ENCODE peak calls at places on chromosome 7, in ten cellular contexts. D, O, Q, Z, R, E, M, Y, X and A are unnamed samples.

GRCh38 chr7:15889501-15889900 is 203.0 kb upstream of the MEOX2 start:
- DNase-seq in X (no peak), R (no peak), M (peak), O (no peak), Q (no peak), Z (no peak), D (no peak), Y (peak), E (no peak), A (peak)

GRCh38 chr7:87398441-87398840 is 53.0 kb downstream of the CROT start:
- DNase-seq in M (no peak), Q (no peak), R (no peak), O (no peak), Z (no peak), E (no peak), Y (no peak), X (no peak), D (no peak), A (peak)

GRCh38 chr7:107045195-107045960 is 873 bp downstream of the PRKAR2B start:
- DNase-seq in E (no peak), M (no peak), R (no peak), Y (peak), X (no peak), O (no peak), D (no peak), Z (no peak), Q (no peak), A (peak)

GRCh38 chr7:7812112-7812511 is 93.7 kb upstream of the RPA3 start:
- DNase-seq in D (no peak), Q (no peak), Z (no peak), X (no peak), R (no peak), E (no peak), O (no peak), Y (no peak), M (no peak), A (no peak)

GRCh38 chr7:108459922-108460551 is 3.8 kb upstream of the NRCAM start:
- DNase-seq in O (no peak), Y (no peak), E (no peak), M (peak), X (no peak), R (no peak), D (no peak), Q (no peak), Z (no peak), A (peak)

GRCh38 chr7:149690688-149691446 is 82.5 kb downstream of the ZNF467 start:
- DNase-seq in X (no peak), R (peak), Q (no peak), Y (peak), O (no peak), E (no peak), D (no peak), Z (no peak), M (peak), A (peak)

GRCh38 chr7:93958216-93958615 is 36.7 kb downstream of the GNG11 start:
- DNase-seq in R (no peak), Z (no peak), X (no peak), Y (no peak), M (no peak), E (no peak), D (no peak), Q (no peak), O (no peak), A (peak)

GRCh38 chr7:1579481-1580421 is 9.9 kb upstream of the PSMG3 start:
- DNase-seq in Z (peak), Q (peak), O (peak), E (peak), Y (peak), M (peak), R (peak), X (peak), D (peak), A (peak)

GRCh38 chr7:120184866-120185265 is 88.1 kb upstream of the KCND2 start:
- DNase-seq in M (no peak), X (no peak), O (no peak), D (no peak), R (no peak), E (no peak), Y (no peak), Q (no peak), Z (no peak), A (no peak)

GRCh38 chr7:2698581-2699288 is 10.7 kb downstream of the AMZ1 start:
- DNase-seq in M (no peak), X (peak), O (no peak), Y (peak), Z (no peak), D (no peak), Q (no peak), R (no peak), E (no peak), A (no peak)

GRCh38 chr7:138738551-138739335 is 37.6 kb upstream of the SVOPL start:
- DNase-seq in M (peak), E (peak), Q (peak), D (peak), R (peak), Y (peak), X (peak), Z (peak), O (peak), A (peak)

GRCh38 chr7:158110661-158111555 is 476.7 kb downstream of the PTPRN2 start:
- DNase-seq in Q (peak), O (no peak), X (peak), E (no peak), R (no peak), D (no peak), Z (no peak), Y (peak), M (peak), A (no peak)

GRCh38 chr7:99752354-99752753 is 17.4 kb upstream of the CYP3A7 start:
- DNase-seq in M (peak), Q (no peak), Y (no peak), D (no peak), E (no peak), Z (peak), X (no peak), O (no peak), R (no peak), A (no peak)

GRCh38 chr7:13628231-13629001 is 361.1 kb downstream of the ETV1 start:
- DNase-seq in Z (no peak), Q (no peak), D (no peak), M (no peak), Y (no peak), O (no peak), X (no peak), E (no peak), R (no peak), A (peak)

GRCh38 chr7:64314493-64315020 is 796 bp downstream of the ZNF736 start:
- DNase-seq in Y (no peak), X (no peak), D (no peak), O (no peak), M (no peak), R (no peak), Q (no peak), E (no peak), Z (no peak), A (no peak)

GRCh38 chr7:113698556-113699220 is 220.1 kb downstream of the PPP1R3A start:
- DNase-seq in D (no peak), Y (no peak), O (no peak), M (peak), Q (no peak), E (no peak), Z (no peak), X (no peak), R (no peak), A (peak)

GRCh38 chr7:132466367-132466766 is 109.9 kb downstream of the PLXNA4 start:
- DNase-seq in Z (no peak), Q (no peak), D (no peak), R (no peak), M (no peak), E (no peak), O (no peak), Y (no peak), X (no peak), A (no peak)

GRCh38 chr7:3597243-3597642 is 296.2 kb downstream of the SDK1 start:
- DNase-seq in M (no peak), Z (no peak), Y (no peak), O (no peak), R (no peak), X (no peak), E (no peak), Q (no peak), D (no peak), A (no peak)

GRCh38 chr7:20217193-20217948 is at the start of gene MACC1:
- DNase-seq in D (no peak), Q (peak), M (peak), Y (peak), X (no peak), Z (peak), O (no peak), E (peak), R (no peak), A (no peak)

DNA sequence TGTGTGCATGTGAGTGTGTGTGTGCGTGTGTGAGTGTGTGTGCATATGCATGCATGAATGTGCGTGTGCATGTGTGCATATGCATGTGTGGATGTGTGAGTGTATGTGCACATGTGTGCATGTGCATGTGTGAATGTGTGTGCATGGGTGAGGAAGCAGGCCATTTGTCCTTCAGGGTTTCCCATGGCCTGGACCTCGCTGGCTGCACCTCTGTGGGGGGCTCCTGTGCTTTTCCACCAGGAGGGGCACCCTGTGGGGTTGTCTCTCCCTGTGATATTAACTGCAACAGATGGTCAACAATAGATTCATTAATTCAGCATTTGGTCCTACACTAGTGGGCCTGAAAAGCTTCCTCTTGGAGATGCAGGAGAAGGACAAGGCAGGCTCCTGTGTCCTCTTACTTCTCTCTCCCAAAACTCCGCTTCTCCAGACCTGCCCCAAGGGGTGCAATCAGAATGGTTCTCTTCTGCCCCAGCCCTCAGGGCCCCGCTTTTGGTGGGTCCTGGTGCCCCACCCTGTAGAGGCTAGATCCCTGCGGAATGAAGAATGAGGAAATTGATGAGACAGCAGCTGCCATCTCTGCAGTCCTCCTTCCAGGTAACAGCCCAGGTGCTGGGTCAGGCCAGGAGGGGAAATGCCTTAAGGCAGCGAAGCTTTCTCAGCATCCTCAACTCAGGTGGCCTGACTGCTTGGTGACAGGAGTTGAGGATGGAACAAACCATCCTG is 41.5 kb upstream of the NUB1 start:
- DNase-seq in O (no peak), E (no peak), R (no peak), M (no peak), Q (no peak), Y (peak), D (no peak), Z (no peak), X (no peak), A (no peak)
- H3K4me3 ChIP-seq in O (no peak), E (no peak), R (no peak), M (no peak), Q (no peak), Y (no peak), D (no peak), Z (no peak), X (no peak), A (no peak)

DNA sequence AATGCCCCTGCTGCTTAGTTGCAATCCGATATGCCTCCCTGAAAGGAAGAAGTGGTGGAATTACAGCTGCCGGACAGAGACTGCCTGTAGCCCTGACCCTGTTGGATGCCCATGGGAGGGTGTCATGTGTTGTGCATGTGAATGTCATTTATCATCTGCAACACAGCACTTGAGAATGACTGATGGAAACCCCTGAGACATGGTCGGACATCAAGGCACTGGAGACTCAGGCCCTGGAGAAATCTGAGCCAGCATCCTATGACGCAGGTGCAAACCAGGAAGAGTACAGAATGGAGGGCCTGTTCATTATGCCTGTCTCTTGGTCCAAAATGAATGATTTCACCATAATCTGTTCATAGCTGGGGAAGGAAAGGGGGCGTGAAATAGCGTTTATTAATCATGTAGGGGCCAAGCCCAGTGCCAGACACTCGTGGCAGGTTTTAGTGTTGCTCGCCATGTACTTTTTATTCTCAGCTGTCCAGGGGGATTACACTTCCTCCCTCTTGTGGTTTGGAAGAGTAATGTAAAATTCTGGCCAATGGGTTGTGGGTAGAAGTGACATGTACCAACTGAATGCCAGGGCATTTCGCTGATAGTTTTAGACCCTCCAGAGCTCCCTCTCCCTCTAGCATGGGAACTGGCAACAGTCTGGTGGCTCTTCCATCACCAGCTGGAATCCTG is 23.0 kb upstream of the LEP start:
- DNase-seq in E (no peak), M (no peak), Z (no peak), D (no peak), R (peak), Q (no peak), O (no peak), X (no peak), Y (no peak), A (no peak)
- TF ChIP-seq CTCF in E (no peak), M (no peak), Z (no peak), D (no peak), R (no peak), Q (no peak), O (no peak), X (no peak), Y (peak), A (peak)

GRCh38 chr7:155971180-155971770 is 159.0 kb upstream of the SHH start:
- DNase-seq in E (no peak), X (no peak), Q (no peak), R (peak), O (no peak), D (no peak), M (no peak), Z (no peak), Y (peak), A (no peak)
- H3K4me3 ChIP-seq in E (no peak), X (no peak), Q (no peak), R (no peak), O (no peak), D (no peak), M (no peak), Z (no peak), Y (no peak), A (no peak)

GRCh38 chr7:49776994-49777393 is 3.6 kb downstream of the VWC2 start:
- DNase-seq in D (peak), E (no peak), X (no peak), O (no peak), R (no peak), M (no peak), Y (peak), Z (peak), Q (no peak), A (no peak)
- TF ChIP-seq CTCF in D (no peak), E (no peak), X (no peak), O (no peak), R (no peak), M (no peak), Y (peak), Z (no peak), Q (no peak), A (no peak)

GRCh38 chr7:50268990-50269389 is 35.5 kb upstream of the IKZF1 start:
- DNase-seq in D (no peak), Q (no peak), X (no peak), Y (no peak), E (no peak), Z (no peak), O (no peak), R (no peak), M (no peak), A (no peak)

GRCh38 chr7:50268223-50268622 is 36.3 kb upstream of the IKZF1 start:
- DNase-seq in Y (no peak), R (no peak), X (peak), E (no peak), Z (no peak), O (no peak), M (no peak), Q (no peak), D (no peak), A (no peak)

GRCh38 chr7:50266893-50267386 is 37.6 kb upstream of the IKZF1 start:
- DNase-seq in E (peak), O (no peak), Q (peak), D (no peak), Y (no peak), M (no peak), X (peak), Z (peak), R (no peak), A (no peak)

GRCh38 chr7:50265968-50266694 is 38.4 kb upstream of the IKZF1 start:
- DNase-seq in Q (no peak), R (no peak), E (no peak), O (no peak), X (peak), M (no peak), Z (no peak), Y (no peak), D (no peak), A (no peak)

GRCh38 chr7:50267525-50268041 is 36.9 kb upstream of the IKZF1 start:
- DNase-seq in M (no peak), Z (no peak), D (no peak), Q (no peak), X (peak), R (no peak), Y (no peak), O (no peak), E (no peak), A (no peak)
- H3K4me3 ChIP-seq in M (no peak), Z (no peak), D (no peak), Q (no peak), X (peak), R (no peak), Y (no peak), O (no peak), E (no peak), A (no peak)

GRCh38 chr7:40658731-40659130 is 523.9 kb downstream of the SUGCT start:
- DNase-seq in M (no peak), Y (no peak), X (no peak), R (no peak), D (no peak), Q (no peak), O (no peak), E (no peak), Z (no peak), A (no peak)
- TF ChIP-seq CTCF in M (no peak), Y (no peak), X (no peak), R (no peak), D (no peak), Q (no peak), O (no peak), E (no peak), Z (no peak), A (no peak)

DNA sequence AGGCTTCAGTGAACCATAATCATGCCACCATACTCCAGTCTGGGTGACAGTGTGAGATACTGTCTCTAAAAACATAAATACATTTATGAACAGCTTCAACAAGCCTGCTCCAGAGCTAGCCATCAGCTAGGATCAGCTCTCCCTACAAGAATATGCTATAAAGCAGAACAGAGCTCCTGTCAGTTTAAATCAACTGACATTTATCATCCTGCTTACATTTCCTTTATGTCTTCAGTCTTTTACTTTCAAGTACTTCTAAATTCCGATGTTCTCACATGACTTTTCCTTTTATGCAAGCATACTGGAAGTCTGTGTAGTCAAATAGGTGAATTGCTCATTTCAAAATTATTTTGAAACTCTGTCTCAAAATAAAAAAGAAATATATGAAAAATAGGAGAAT is 64.6 kb downstream of the COA1 start:
- DNase-seq in X (no peak), E (no peak), O (no peak), Z (no peak), R (no peak), D (no peak), M (no peak), Q (no peak), Y (no peak), A (no peak)
- H3K4me3 ChIP-seq in X (no peak), E (no peak), O (no peak), Z (no peak), R (no peak), D (no peak), M (no peak), Q (no peak), Y (no peak), A (no peak)

DNA sequence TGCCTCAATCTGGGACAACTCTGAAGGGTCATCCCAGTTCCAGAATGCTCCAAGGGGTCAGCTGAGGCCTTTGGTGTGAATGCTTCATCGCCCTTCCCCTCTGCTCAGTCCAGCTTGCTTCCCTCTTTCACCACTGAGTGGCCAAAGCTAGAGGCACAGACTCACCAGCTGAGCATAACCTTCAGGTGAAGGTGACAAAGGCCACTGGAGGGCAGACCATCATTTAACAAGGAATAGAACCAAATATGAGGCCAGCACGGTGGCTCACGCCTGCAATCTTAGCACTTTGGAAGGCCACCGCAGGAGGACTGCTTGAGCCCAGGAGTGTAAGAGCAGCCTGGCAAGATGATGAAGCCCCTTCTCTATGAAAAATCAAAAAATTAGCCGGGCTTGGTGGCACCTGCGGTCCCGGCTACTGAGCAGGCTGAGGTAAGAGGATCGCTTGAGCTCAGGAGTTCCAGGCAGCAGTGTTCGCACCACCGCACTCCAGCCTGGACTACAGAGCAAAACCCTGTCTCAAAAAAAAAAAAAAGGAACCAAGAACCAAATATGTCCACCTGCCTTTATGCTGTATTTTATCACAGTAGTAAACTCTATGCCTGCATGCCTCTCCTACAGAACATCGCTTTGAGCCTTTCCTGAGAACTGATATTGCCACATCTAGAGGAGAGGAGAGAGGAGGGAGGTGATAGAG is 13.4 kb downstream of the PRKAG2 start:
- DNase-seq in M (no peak), Z (no peak), R (no peak), X (no peak), E (no peak), O (no peak), D (no peak), Y (peak), Q (peak), A (no peak)
- TF ChIP-seq CTCF in M (peak), Z (peak), R (no peak), X (no peak), E (no peak), O (no peak), D (no peak), Y (peak), Q (no peak), A (no peak)